ENCODE peak calls at places on chromosomes 7 and 10, in ten cellular contexts. K is naive B cell; R is retinal pigment epithelial cell; S is stimulated activated CD8-positive, alpha-beta memory T cell treated with anti-CD3 and anti-CD28 coated beads, Interleukin-2, amount 100 ng/mL, for 1 hour; D is naive thymus-derived CD8-positive, alpha-beta T cell; I is cardiac septum; O is T-helper 2 cell; X is RCC 7860; F is fibroblast of lung; G is trophoblast cell. P is an unnamed sample.

GRCh38 chr7:151114151-151115090 is 28.1 kb downstream of the AGAP3 start:
- DNase-seq in I (no peak), G (peak), O (no peak), K (no peak), X (no peak), S (no peak), R (no peak), F (peak), D (no peak), P (no peak)

GRCh38 chr7:149510248-149510647 is 12.6 kb upstream of the ZNF746 start:
- DNase-seq in D (no peak), R (no peak), O (no peak), I (no peak), X (no peak), G (no peak), S (no peak), K (no peak), F (no peak), P (no peak)

GRCh38 chr7:138006106-138006505 is 4.2 kb upstream of the CREB3L2 start:
- DNase-seq in S (no peak), D (no peak), O (no peak), K (no peak), G (no peak), R (no peak), F (no peak), I (no peak), X (no peak), P (no peak)

GRCh38 chr7:142833174-142834027 is 21.5 kb upstream of the EPHB6 start:
- DNase-seq in K (no peak), X (no peak), O (no peak), R (no peak), I (no peak), S (no peak), D (no peak), F (no peak), G (no peak), P (no peak)

GRCh38 chr7:140610204-140611165 is 30.1 kb downstream of the DENND2A start:
- DNase-seq in R (no peak), I (no peak), X (no peak), D (no peak), K (no peak), G (peak), O (no peak), F (no peak), S (no peak), P (no peak)

GRCh38 chr10:11045995-11046394 is 28.3 kb downstream of the CELF2 start:
- DNase-seq in X (no peak), F (no peak), D (no peak), K (no peak), O (no peak), I (peak), G (no peak), S (no peak), R (no peak), P (no peak)

GRCh38 chr7:98618786-98619185 is 1.7 kb downstream of the NPTX2 start:
- DNase-seq in K (no peak), G (no peak), X (no peak), F (no peak), D (no peak), O (no peak), I (no peak), S (no peak), R (peak), P (no peak)

GRCh38 chr7:80699030-80699638 is 60.7 kb downstream of the CD36 start:
- DNase-seq in D (no peak), I (no peak), O (no peak), R (no peak), S (no peak), K (peak), F (peak), G (peak), X (peak), P (peak)

GRCh38 chr10:74332398-74332797 is 181.4 kb downstream of the ADK start:
- DNase-seq in X (no peak), S (no peak), D (no peak), G (no peak), O (no peak), K (no peak), R (no peak), I (no peak), F (peak), P (no peak)

GRCh38 chr10:20004087-20004523 is 187.9 kb downstream of the PLXDC2 start:
- DNase-seq in I (no peak), S (no peak), R (peak), O (no peak), G (peak), K (no peak), D (no peak), F (peak), X (peak), P (peak)

GRCh38 chr10:80493482-80494021 is 39.4 kb downstream of the TSPAN14 start:
- DNase-seq in K (no peak), I (peak), X (no peak), S (no peak), O (peak), F (no peak), D (no peak), G (no peak), R (no peak), P (no peak)

GRCh38 chr10:112498806-112499205 is 51.8 kb downstream of the VTI1A start:
- DNase-seq in D (no peak), F (no peak), X (no peak), G (no peak), K (no peak), I (no peak), O (no peak), S (no peak), R (no peak), P (no peak)

GRCh38 chr7:158056761-158057160 is 530.9 kb downstream of the PTPRN2 start:
- DNase-seq in G (no peak), X (no peak), S (no peak), I (peak), F (no peak), O (no peak), D (no peak), K (no peak), R (no peak), P (no peak)

GRCh38 chr7:83005410-83005809 is 157.3 kb downstream of the PCLO start:
- DNase-seq in G (peak), K (no peak), R (no peak), O (no peak), S (no peak), X (no peak), F (peak), I (no peak), D (no peak), P (no peak)

GRCh38 chr10:3172081-3172445 is 519 bp downstream of the PITRM1 start:
- DNase-seq in F (peak), X (peak), I (no peak), O (no peak), K (no peak), R (no peak), D (no peak), S (no peak), G (peak), P (no peak)

GRCh38 chr10:117163061-117163953 is 25.2 kb upstream of the VAX1 start:
- DNase-seq in O (no peak), R (no peak), S (no peak), F (no peak), X (no peak), I (no peak), G (no peak), D (no peak), K (no peak), P (no peak)

GRCh38 chr10:132232553-132232949 is 45.8 kb downstream of the DPYSL4 start:
- DNase-seq in G (peak), S (no peak), R (no peak), I (no peak), O (no peak), F (no peak), D (no peak), K (no peak), X (no peak), P (peak)

GRCh38 chr10:22619111-22619510 is 95.3 kb downstream of the PIP4K2A start:
- DNase-seq in S (no peak), K (no peak), O (no peak), I (no peak), D (no peak), X (no peak), G (no peak), R (no peak), F (no peak), P (no peak)

GRCh38 chr7:81831883-81832282 is 62.0 kb upstream of the HGF start:
- DNase-seq in G (no peak), D (no peak), F (peak), X (no peak), R (no peak), K (no peak), I (no peak), S (no peak), O (no peak), P (no peak)

GRCh38 chr10:60384708-60385398 is 4.8 kb downstream of the ANK3 start:
- DNase-seq in K (no peak), O (no peak), G (no peak), I (no peak), S (no peak), F (peak), X (peak), D (no peak), R (peak), P (no peak)

GRCh38 chr10:1177936-1178335 is 121.8 kb downstream of the WDR37 start:
- DNase-seq in K (no peak), O (no peak), F (no peak), R (no peak), X (no peak), S (no peak), D (no peak), I (peak), G (no peak), P (no peak)

GRCh38 chr7:81155654-81156373 is 237.0 kb upstream of the SEMA3C start:
- DNase-seq in G (no peak), F (no peak), K (no peak), X (peak), O (no peak), R (no peak), D (no peak), I (no peak), S (no peak), P (no peak)

GRCh38 chr10:79242620-79243152 is 104.6 kb upstream of the PPIF start:
- DNase-seq in K (peak), D (peak), O (peak), R (no peak), X (no peak), S (no peak), I (peak), F (peak), G (peak), P (no peak)

GRCh38 chr10:44647877-44648542 is 263.1 kb upstream of the CXCL12 start:
- DNase-seq in K (no peak), G (no peak), S (no peak), X (no peak), F (peak), I (no peak), D (no peak), O (no peak), R (no peak), P (no peak)

GRCh38 chr10:43099928-43100327 is 23.1 kb downstream of the RET start:
- DNase-seq in D (no peak), K (no peak), X (no peak), O (no peak), F (no peak), S (no peak), R (no peak), I (no peak), G (no peak), P (no peak)